ENCODE peak calls at places on chromosomes 7 and 10, in eight cellular contexts. One of them, this sample, is unnamed. For H3K9me3 and H3K4me1, the result is how much of the 10 kb centered on the place peaks cover.

GRCh38 chr10:12819071-12819470 is 182.4 kb downstream of the CCDC3 start:
- DNase-seq in HAP-1: no peak
- DNase-seq in lung: no peak
- DNase-seq in transverse colon: no peak
- DNase-seq in gastrocnemius medialis: no peak
- DNase-seq in upper lobe of right lung: no peak
- DNase-seq in colonic mucosa: no peak
- DNase-seq in CD8-positive, alpha-beta memory T cell: no peak
- DNase-seq in this sample: no peak

GRCh38 chr10:22742678-22743077 is 28.3 kb upstream of the PIP4K2A start:
- DNase-seq in HAP-1: no peak
- DNase-seq in lung: no peak
- DNase-seq in transverse colon: no peak
- DNase-seq in gastrocnemius medialis: no peak
- DNase-seq in upper lobe of right lung: no peak
- DNase-seq in colonic mucosa: no peak
- DNase-seq in CD8-positive, alpha-beta memory T cell: no peak
- DNase-seq in this sample: no peak

GRCh38 chr7:145928937-145929336 is 187.7 kb upstream of the CNTNAP2 start:
- DNase-seq in HAP-1: no peak
- DNase-seq in lung: no peak
- DNase-seq in transverse colon: no peak
- DNase-seq in gastrocnemius medialis: no peak
- DNase-seq in upper lobe of right lung: no peak
- DNase-seq in colonic mucosa: no peak
- DNase-seq in CD8-positive, alpha-beta memory T cell: no peak
- DNase-seq in this sample: no peak

GRCh38 chr10:114697061-114697598 is 39.1 kb upstream of the ABLIM1 start:
- DNase-seq in HAP-1: no peak
- DNase-seq in lung: peak
- DNase-seq in transverse colon: no peak
- DNase-seq in gastrocnemius medialis: peak
- DNase-seq in upper lobe of right lung: peak
- DNase-seq in colonic mucosa: no peak
- DNase-seq in CD8-positive, alpha-beta memory T cell: no peak
- DNase-seq in this sample: no peak

GRCh38 chr7:44284216-44284615 is 41.2 kb downstream of the CAMK2B start:
- DNase-seq in HAP-1: no peak
- DNase-seq in lung: no peak
- DNase-seq in transverse colon: peak
- DNase-seq in gastrocnemius medialis: peak
- DNase-seq in upper lobe of right lung: peak
- DNase-seq in colonic mucosa: no peak
- DNase-seq in CD8-positive, alpha-beta memory T cell: no peak
- DNase-seq in this sample: peak

GRCh38 chr10:110498087-110498981 is 627 bp downstream of the DUSP5 start:
- DNase-seq in HAP-1: peak
- DNase-seq in lung: peak
- DNase-seq in transverse colon: peak
- DNase-seq in gastrocnemius medialis: no peak
- DNase-seq in upper lobe of right lung: peak
- DNase-seq in colonic mucosa: peak
- DNase-seq in CD8-positive, alpha-beta memory T cell: peak
- DNase-seq in this sample: peak

GRCh38 chr7:26675143-26675887 is 189.1 kb downstream of the SKAP2 start:
- DNase-seq in HAP-1: no peak
- DNase-seq in lung: no peak
- DNase-seq in transverse colon: no peak
- DNase-seq in gastrocnemius medialis: no peak
- DNase-seq in upper lobe of right lung: no peak
- DNase-seq in colonic mucosa: no peak
- DNase-seq in CD8-positive, alpha-beta memory T cell: no peak
- DNase-seq in this sample: no peak

GRCh38 chr10:61992683-61993629 is 91.5 kb downstream of the ARID5B start:
- DNase-seq in HAP-1: peak
- DNase-seq in lung: peak
- DNase-seq in transverse colon: peak
- DNase-seq in gastrocnemius medialis: peak
- DNase-seq in upper lobe of right lung: no peak
- DNase-seq in colonic mucosa: peak
- DNase-seq in CD8-positive, alpha-beta memory T cell: peak
- DNase-seq in this sample: no peak

GRCh38 chr10:12644380-12645144 is 295.2 kb downstream of the CAMK1D start:
- DNase-seq in HAP-1: no peak
- DNase-seq in lung: no peak
- DNase-seq in transverse colon: no peak
- DNase-seq in gastrocnemius medialis: no peak
- DNase-seq in upper lobe of right lung: no peak
- DNase-seq in colonic mucosa: no peak
- DNase-seq in CD8-positive, alpha-beta memory T cell: no peak
- DNase-seq in this sample: no peak

GRCh38 chr7:47153076-47153475 is 428.8 kb downstream of the TNS3 start:
- DNase-seq in HAP-1: no peak
- DNase-seq in lung: peak
- DNase-seq in transverse colon: no peak
- DNase-seq in gastrocnemius medialis: peak
- DNase-seq in upper lobe of right lung: no peak
- DNase-seq in colonic mucosa: peak
- DNase-seq in CD8-positive, alpha-beta memory T cell: no peak
- DNase-seq in this sample: no peak

GRCh38 chr10:127928021-127928806 is 21.3 kb downstream of the PTPRE start:
- DNase-seq in HAP-1: no peak
- DNase-seq in lung: no peak
- DNase-seq in transverse colon: no peak
- DNase-seq in gastrocnemius medialis: no peak
- DNase-seq in upper lobe of right lung: no peak
- DNase-seq in colonic mucosa: no peak
- DNase-seq in CD8-positive, alpha-beta memory T cell: no peak
- DNase-seq in this sample: no peak

GRCh38 chr7:137000621-137001020 is 132.2 kb downstream of the CHRM2 start:
- DNase-seq in HAP-1: no peak
- DNase-seq in lung: no peak
- DNase-seq in transverse colon: no peak
- DNase-seq in gastrocnemius medialis: no peak
- DNase-seq in upper lobe of right lung: no peak
- DNase-seq in colonic mucosa: no peak
- DNase-seq in CD8-positive, alpha-beta memory T cell: no peak
- DNase-seq in this sample: no peak

GRCh38 chr7:71442492-71443196 is 310.7 kb downstream of the GALNT17 start:
- DNase-seq in HAP-1: no peak
- DNase-seq in lung: no peak
- DNase-seq in transverse colon: no peak
- DNase-seq in gastrocnemius medialis: no peak
- DNase-seq in upper lobe of right lung: no peak
- DNase-seq in colonic mucosa: no peak
- DNase-seq in CD8-positive, alpha-beta memory T cell: no peak
- DNase-seq in this sample: no peak

GRCh38 chr10:104197364-104197763 is 34.8 kb downstream of the CFAP43 start:
- DNase-seq in HAP-1: no peak
- DNase-seq in lung: no peak
- DNase-seq in transverse colon: no peak
- DNase-seq in gastrocnemius medialis: no peak
- DNase-seq in upper lobe of right lung: no peak
- DNase-seq in colonic mucosa: no peak
- DNase-seq in CD8-positive, alpha-beta memory T cell: no peak
- DNase-seq in this sample: peak

DNA sequence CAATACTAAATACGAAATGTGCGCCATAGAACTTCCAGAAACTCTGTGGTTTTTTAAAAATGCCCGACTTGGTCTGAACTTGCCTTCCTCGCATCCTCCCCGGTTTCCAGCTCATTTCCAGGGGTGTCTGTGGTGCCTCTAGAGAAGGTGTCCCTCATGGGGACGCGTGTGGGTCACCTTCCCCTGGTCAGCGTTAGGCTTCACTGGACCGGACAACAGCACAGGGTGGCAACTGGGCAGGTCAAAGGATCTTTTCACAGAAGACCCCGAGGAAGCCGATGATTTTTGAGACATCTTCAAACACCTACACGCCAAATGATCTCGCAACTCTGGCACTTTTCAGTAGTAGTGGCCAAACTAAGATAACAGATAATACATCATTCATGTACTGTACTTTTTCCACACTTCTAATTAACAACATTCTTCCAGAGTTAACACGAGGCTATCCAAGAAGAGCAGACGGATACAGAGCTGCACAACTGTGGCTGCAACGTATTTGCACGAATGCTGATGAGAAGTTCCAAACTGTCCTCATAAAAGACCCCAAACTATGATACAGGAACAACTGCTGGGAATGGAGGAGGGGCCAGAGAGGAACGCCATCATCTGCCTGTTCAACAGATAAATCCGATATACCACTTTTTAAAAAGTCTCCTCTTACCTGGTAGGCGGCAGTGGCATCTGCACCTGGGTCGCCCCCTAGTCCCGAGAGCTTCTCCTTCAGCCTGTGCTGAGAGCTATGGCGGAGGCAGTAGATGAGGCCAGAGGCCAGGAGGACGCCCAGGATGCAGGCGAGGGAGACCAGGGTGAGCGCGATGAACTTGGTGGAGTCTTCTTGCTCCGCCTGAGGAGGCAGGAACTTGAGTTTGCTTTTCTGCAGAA is 345.5 kb downstream of the DNAJB6 start:
- DNase-seq in HAP-1: peak
- DNase-seq in lung: no peak
- DNase-seq in transverse colon: no peak
- DNase-seq in gastrocnemius medialis: no peak
- DNase-seq in upper lobe of right lung: peak
- DNase-seq in colonic mucosa: no peak
- DNase-seq in CD8-positive, alpha-beta memory T cell: no peak
- DNase-seq in this sample: no peak
- H3K9me3 ChIP-seq in HAP-1: under half
- H3K9me3 ChIP-seq in lung: under half
- H3K9me3 ChIP-seq in transverse colon: under half
- H3K9me3 ChIP-seq in gastrocnemius medialis: under half
- H3K9me3 ChIP-seq in upper lobe of right lung: under half
- H3K9me3 ChIP-seq in colonic mucosa: under half
- H3K9me3 ChIP-seq in CD8-positive, alpha-beta memory T cell: under half
- H3K9me3 ChIP-seq in this sample: under half

DNA sequence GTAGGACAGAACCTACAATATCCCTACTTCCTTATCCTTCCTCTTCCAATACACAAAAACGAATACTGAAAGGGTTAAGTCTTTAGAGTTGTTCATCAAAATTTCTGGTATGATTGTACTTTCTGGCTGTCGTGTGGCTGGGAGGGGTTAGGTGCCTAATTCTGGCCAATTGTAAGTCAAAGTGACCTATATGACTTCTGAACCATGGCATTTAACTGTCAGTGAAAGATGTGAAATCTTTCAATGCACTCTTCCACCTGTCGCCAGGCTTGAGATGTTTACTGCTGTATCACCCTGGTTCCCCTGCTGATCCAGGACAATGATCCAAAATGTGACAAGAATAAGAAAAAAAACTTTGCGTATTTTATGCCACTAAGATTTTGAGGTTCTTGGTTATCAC is 20.8 kb downstream of the EPC1 start:
- DNase-seq in HAP-1: no peak
- DNase-seq in lung: no peak
- DNase-seq in transverse colon: no peak
- DNase-seq in gastrocnemius medialis: no peak
- DNase-seq in upper lobe of right lung: no peak
- DNase-seq in colonic mucosa: no peak
- DNase-seq in CD8-positive, alpha-beta memory T cell: no peak
- DNase-seq in this sample: no peak
- H3K4me1 ChIP-seq in HAP-1: under half
- H3K4me1 ChIP-seq in lung: under half
- H3K4me1 ChIP-seq in transverse colon: under half
- H3K4me1 ChIP-seq in gastrocnemius medialis: half or more
- H3K4me1 ChIP-seq in upper lobe of right lung: half or more
- H3K4me1 ChIP-seq in colonic mucosa: under half
- H3K4me1 ChIP-seq in CD8-positive, alpha-beta memory T cell: half or more
- H3K4me1 ChIP-seq in this sample: under half

GRCh38 chr7:87332321-87332720 is 13.1 kb upstream of the CROT start:
- DNase-seq in HAP-1: no peak
- DNase-seq in lung: no peak
- DNase-seq in transverse colon: no peak
- DNase-seq in gastrocnemius medialis: no peak
- DNase-seq in upper lobe of right lung: no peak
- DNase-seq in colonic mucosa: no peak
- DNase-seq in CD8-positive, alpha-beta memory T cell: no peak
- DNase-seq in this sample: no peak

GRCh38 chr7:87331687-87332256 is 13.7 kb upstream of the CROT start:
- DNase-seq in HAP-1: no peak
- DNase-seq in lung: no peak
- DNase-seq in transverse colon: no peak
- DNase-seq in gastrocnemius medialis: no peak
- DNase-seq in upper lobe of right lung: no peak
- DNase-seq in colonic mucosa: no peak
- DNase-seq in CD8-positive, alpha-beta memory T cell: no peak
- DNase-seq in this sample: no peak

GRCh38 chr7:87328281-87328680 is 17.2 kb upstream of the CROT start:
- DNase-seq in HAP-1: no peak
- DNase-seq in lung: no peak
- DNase-seq in transverse colon: no peak
- DNase-seq in gastrocnemius medialis: no peak
- DNase-seq in upper lobe of right lung: no peak
- DNase-seq in colonic mucosa: no peak
- DNase-seq in CD8-positive, alpha-beta memory T cell: no peak
- DNase-seq in this sample: no peak

GRCh38 chr7:87330942-87331341 is 14.5 kb upstream of the CROT start:
- DNase-seq in HAP-1: no peak
- DNase-seq in lung: no peak
- DNase-seq in transverse colon: no peak
- DNase-seq in gastrocnemius medialis: no peak
- DNase-seq in upper lobe of right lung: no peak
- DNase-seq in colonic mucosa: no peak
- DNase-seq in CD8-positive, alpha-beta memory T cell: no peak
- DNase-seq in this sample: peak

GRCh38 chr7:87330316-87330715 is 15.1 kb upstream of the CROT start:
- DNase-seq in HAP-1: peak
- DNase-seq in lung: no peak
- DNase-seq in transverse colon: no peak
- DNase-seq in gastrocnemius medialis: no peak
- DNase-seq in upper lobe of right lung: no peak
- DNase-seq in colonic mucosa: no peak
- DNase-seq in CD8-positive, alpha-beta memory T cell: no peak
- DNase-seq in this sample: no peak
- H3K9me3 ChIP-seq in HAP-1: under half
- H3K9me3 ChIP-seq in lung: under half
- H3K9me3 ChIP-seq in transverse colon: under half
- H3K9me3 ChIP-seq in gastrocnemius medialis: under half
- H3K9me3 ChIP-seq in upper lobe of right lung: under half
- H3K9me3 ChIP-seq in colonic mucosa: under half
- H3K9me3 ChIP-seq in CD8-positive, alpha-beta memory T cell: under half
- H3K9me3 ChIP-seq in this sample: under half

DNA sequence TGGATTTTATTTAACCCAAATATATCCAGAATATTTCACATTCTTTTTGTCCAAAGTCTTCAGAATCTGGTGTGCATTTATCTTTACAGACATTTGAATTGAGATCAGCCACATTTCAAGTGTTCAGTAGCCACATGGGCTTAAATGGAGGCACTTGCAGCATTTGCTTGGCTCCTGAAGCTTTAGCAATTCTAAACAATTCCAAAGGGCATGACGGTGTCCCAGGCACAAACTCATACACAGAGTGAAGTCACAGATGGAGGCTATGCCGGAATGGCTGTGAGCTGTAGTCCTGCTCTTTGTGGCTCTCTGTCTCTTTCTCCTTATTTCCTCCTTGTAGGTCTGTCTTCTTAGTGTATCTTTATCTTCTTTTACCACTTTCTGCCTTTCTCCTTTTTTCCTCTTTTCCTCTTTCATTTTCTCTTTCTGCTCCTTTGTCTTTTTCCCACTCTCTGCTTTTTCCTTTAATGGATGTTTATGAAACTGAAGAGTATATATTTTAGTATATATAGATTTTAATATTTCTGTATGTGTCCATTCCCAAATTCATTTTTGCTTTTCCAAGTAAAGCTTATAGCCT is 7.7 kb downstream of the AGBL3 start:
- DNase-seq in HAP-1: no peak
- DNase-seq in lung: no peak
- DNase-seq in transverse colon: no peak
- DNase-seq in gastrocnemius medialis: no peak
- DNase-seq in upper lobe of right lung: no peak
- DNase-seq in colonic mucosa: no peak
- DNase-seq in CD8-positive, alpha-beta memory T cell: no peak
- DNase-seq in this sample: no peak
- H3K4me1 ChIP-seq in HAP-1: under half
- H3K4me1 ChIP-seq in lung: under half
- H3K4me1 ChIP-seq in transverse colon: under half
- H3K4me1 ChIP-seq in gastrocnemius medialis: under half
- H3K4me1 ChIP-seq in upper lobe of right lung: under half
- H3K4me1 ChIP-seq in colonic mucosa: under half
- H3K4me1 ChIP-seq in CD8-positive, alpha-beta memory T cell: half or more
- H3K4me1 ChIP-seq in this sample: half or more

This sample was measured in Caco-2.